ENCODE peak calls at places on chromosomes 5 and 9, in four cellular contexts. U, F, O and S are unnamed samples.

GRCh38 chr9:136848393-136849037 is 694 bp upstream of the PHPT1 start:
- DNase-seq in U (no peak), O (no peak), F (peak), S (peak)

GRCh38 chr5:137497396-137498290 is 1.5 kb downstream of the SPOCK1 start:
- DNase-seq in O (peak), U (no peak), F (peak), S (no peak)

GRCh38 chr5:149857499-149857898 is 87.1 kb downstream of the PDE6A start:
- DNase-seq in U (peak), F (peak), O (no peak), S (peak)

GRCh38 chr9:123406691-123407536 is 50.9 kb downstream of the CRB2 start:
- DNase-seq in O (no peak), U (peak), F (peak), S (peak)

GRCh38 chr9:133592731-133593409 is 16.3 kb downstream of the FAM163B start:
- DNase-seq in U (peak), O (no peak), F (no peak), S (peak)

GRCh38 chr5:24621809-24622208 is 23.0 kb downstream of the CDH10 start:
- DNase-seq in U (peak), F (peak), O (no peak), S (no peak)

GRCh38 chr5:68891718-68892117 is 202.1 kb upstream of the SLC30A5 start:
- DNase-seq in O (peak), F (no peak), U (no peak), S (no peak)

GRCh38 chr9:98579700-98580099 is 129.0 kb downstream of the GABBR2 start:
- DNase-seq in O (no peak), F (no peak), U (no peak), S (no peak)

GRCh38 chr5:93189707-93190120 is 391.3 kb downstream of the NR2F1-AS1 start:
- DNase-seq in F (peak), U (peak), O (no peak), S (peak)

GRCh38 chr9:134406366-134407122 is 80.3 kb downstream of the RXRA start:
- DNase-seq in O (no peak), F (no peak), U (no peak), S (peak)

GRCh38 chr9:133584167-133584558 is 25.0 kb downstream of the FAM163B start:
- DNase-seq in O (no peak), U (no peak), F (no peak), S (no peak)

GRCh38 chr9:9998491-9999287 is 614.1 kb downstream of the PTPRD start:
- DNase-seq in F (peak), U (peak), O (no peak), S (peak)

GRCh38 chr9:105415344-105415980 is 32.4 kb upstream of the FSD1L start:
- DNase-seq in F (peak), U (peak), O (peak), S (peak)

GRCh38 chr5:144068926-144069325 is 101.5 kb downstream of the YIPF5 start:
- DNase-seq in U (no peak), F (peak), O (no peak), S (no peak)

GRCh38 chr5:35854248-35854647 is 2.4 kb upstream of the IL7R start:
- DNase-seq in F (no peak), O (peak), U (no peak), S (no peak)

GRCh38 chr5:168624850-168625357 is 45.7 kb upstream of the PANK3 start:
- DNase-seq in U (peak), F (peak), O (no peak), S (peak)

GRCh38 chr5:175576591-175576990 is 81.3 kb upstream of the HRH2 start:
- DNase-seq in U (no peak), F (no peak), O (no peak), S (no peak)

GRCh38 chr5:173228639-173229380 is 6.2 kb downstream of the NKX2-5 start:
- DNase-seq in F (no peak), O (no peak), U (no peak), S (no peak)

GRCh38 chr9:130234340-130235260 is 31.0 kb upstream of the HMCN2 start:
- DNase-seq in F (no peak), U (peak), O (no peak), S (peak)

GRCh38 chr9:88312517-88313103 is 75.6 kb upstream of the SPIN1 start:
- DNase-seq in O (no peak), F (no peak), U (no peak), S (no peak)

GRCh38 chr9:120014751-120015235 is 565.2 kb downstream of the CDK5RAP2 start:
- DNase-seq in U (no peak), F (no peak), O (no peak), S (no peak)

GRCh38 chr5:172932313-172933017 is 26.8 kb upstream of the RPL26L1 start:
- DNase-seq in O (peak), F (peak), U (peak), S (peak)

GRCh38 chr5:27311544-27311943 is 273.2 kb upstream of the CDH9 start:
- DNase-seq in U (peak), F (peak), O (no peak), S (peak)

GRCh38 chr5:62375627-62376026 is 28.1 kb downstream of the DIMT1 start:
- DNase-seq in O (no peak), U (no peak), F (no peak), S (no peak)

GRCh38 chr5:167614294-167615104 is 676.9 kb upstream of the WWC1 start:
- DNase-seq in O (no peak), F (no peak), U (peak), S (no peak)

GRCh38 chr9:121776009-121776738 is 124.7 kb downstream of the DAB2IP start:
- DNase-seq in U (no peak), F (no peak), O (no peak), S (no peak)

GRCh38 chr5:39189297-39189955 is 29.9 kb downstream of the FYB1 start:
- DNase-seq in U (no peak), F (no peak), O (no peak), S (no peak)

GRCh38 chr5:16970826-16971225 is 34.7 kb upstream of the MYO10 start:
- DNase-seq in U (no peak), O (no peak), F (peak), S (peak)

GRCh38 chr5:159657298-159657697 is 259.0 kb upstream of the ADRA1B start:
- DNase-seq in F (no peak), O (no peak), U (no peak), S (no peak)

GRCh38 chr9:136850866-136851775 is 1.0 kb upstream of the MAMDC4 start:
- DNase-seq in U (no peak), F (no peak), O (peak), S (no peak)

GRCh38 chr9:127927457-127928231 is 2.9 kb downstream of the PIP5KL1 start:
- DNase-seq in F (peak), U (no peak), O (no peak), S (no peak)

GRCh38 chr5:4639959-4640358 is 500.2 kb upstream of the ADAMTS16 start:
- DNase-seq in F (no peak), U (no peak), O (no peak), S (no peak)

GRCh38 chr5:4640793-4641192 is 499.3 kb upstream of the ADAMTS16 start:
- DNase-seq in U (no peak), O (no peak), F (peak), S (no peak)

GRCh38 chr5:4643960-4644359 is 496.2 kb upstream of the ADAMTS16 start:
- DNase-seq in U (no peak), F (no peak), O (no peak), S (no peak)

GRCh38 chr5:4642525-4642924 is 497.6 kb upstream of the ADAMTS16 start:
- DNase-seq in F (no peak), U (no peak), O (no peak), S (no peak)

GRCh38 chr5:4643190-4643589 is 496.9 kb upstream of the ADAMTS16 start:
- DNase-seq in O (no peak), U (no peak), F (no peak), S (no peak)
- TF ChIP-seq CTCF in O (no peak), U (no peak), F (no peak), S (no peak)

DNA sequence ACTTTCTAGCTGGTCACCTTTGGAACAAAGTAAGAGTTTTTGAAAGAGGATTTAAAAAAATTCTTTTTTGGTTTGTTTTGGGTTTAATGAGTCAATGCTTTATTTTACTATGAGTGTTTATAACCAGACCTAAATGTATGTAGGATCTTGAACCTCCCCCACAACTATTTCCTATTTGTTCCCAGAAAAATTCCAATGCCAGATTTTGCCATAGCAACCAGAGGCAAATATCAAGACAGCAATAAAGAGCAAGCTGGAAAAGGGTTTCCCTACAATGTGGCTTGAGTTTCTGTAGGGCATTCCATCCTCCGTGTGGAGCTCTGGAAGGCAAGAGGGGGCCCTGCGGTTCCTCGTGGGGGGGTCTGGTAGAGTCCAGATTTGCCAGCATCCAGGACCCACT is 27.8 kb upstream of the GDNF start:
- DNase-seq in U (no peak), F (no peak), O (no peak), S (no peak)
- H3K4me3 ChIP-seq in U (no peak), F (no peak), O (no peak), S (no peak)

GRCh38 chr5:78624992-78625391 is 23.6 kb downstream of the LHFPL2 start:
- DNase-seq in F (no peak), O (no peak), U (no peak), S (no peak)

GRCh38 chr5:78626009-78626571 is 22.5 kb downstream of the LHFPL2 start:
- DNase-seq in O (no peak), U (peak), F (no peak), S (peak)

GRCh38 chr5:78628260-78629024 is 20.1 kb downstream of the LHFPL2 start:
- DNase-seq in O (no peak), F (no peak), U (no peak), S (no peak)

GRCh38 chr5:78627766-78628165 is 20.8 kb downstream of the LHFPL2 start:
- DNase-seq in U (no peak), F (no peak), O (no peak), S (peak)

GRCh38 chr5:78627175-78627574 is 21.4 kb downstream of the LHFPL2 start:
- DNase-seq in F (peak), U (peak), O (no peak), S (peak)
- TF ChIP-seq CTCF in F (peak), U (peak), O (peak), S (peak)

GRCh38 chr9:90983394-90983793 is 181.8 kb downstream of the SYK start:
- DNase-seq in F (no peak), U (no peak), O (no peak), S (no peak)
- H3K4me3 ChIP-seq in F (no peak), U (no peak), O (no peak), S (no peak)

DNA sequence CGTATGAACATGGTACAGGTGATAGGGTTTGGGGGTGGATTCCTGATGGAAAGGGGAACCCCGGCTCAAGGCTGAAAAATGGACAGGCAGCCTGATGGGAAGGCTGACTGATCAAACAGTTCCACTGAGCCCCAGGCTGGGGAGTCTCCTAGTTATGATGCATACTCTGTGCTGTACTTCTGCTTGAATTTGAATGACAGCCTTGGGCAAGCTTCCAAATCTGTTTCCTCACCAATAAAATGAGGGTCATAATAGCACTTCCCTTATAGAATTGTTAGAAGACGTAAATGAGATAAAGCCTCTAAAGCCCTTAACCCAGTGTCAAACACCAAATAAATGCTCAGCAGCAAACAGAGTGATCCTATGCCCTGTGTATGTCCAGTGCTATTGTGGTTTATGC is 478.5 kb upstream of the DMAC1 start:
- DNase-seq in O (no peak), F (peak), U (no peak), S (no peak)
- TF ChIP-seq CTCF in O (no peak), F (no peak), U (no peak), S (no peak)

GRCh38 chr9:114098021-114098659 is 952 bp downstream of the KIF12 start:
- DNase-seq in O (no peak), F (peak), U (no peak), S (no peak)

GRCh38 chr9:114098660-114099522 is at the start of gene KIF12:
- DNase-seq in U (no peak), F (peak), O (no peak), S (no peak)

GRCh38 chr9:114096866-114097612 is 2.1 kb downstream of the KIF12 start:
- DNase-seq in O (no peak), F (no peak), U (no peak), S (no peak)

GRCh38 chr9:114096041-114096511 is 3.0 kb downstream of the KIF12 start:
- DNase-seq in F (no peak), U (no peak), O (no peak), S (no peak)

GRCh38 chr9:114097613-114098020 is 1.5 kb downstream of the KIF12 start:
- DNase-seq in F (peak), U (no peak), O (no peak), S (no peak)
- H3K4me3 ChIP-seq in F (peak), U (no peak), O (no peak), S (no peak)

GRCh38 chr5:113125371-113125770 is 148.8 kb downstream of the DCP2 start:
- DNase-seq in O (no peak), U (no peak), F (no peak), S (no peak)

GRCh38 chr5:113122053-113122452 is 145.5 kb downstream of the DCP2 start:
- DNase-seq in F (peak), U (peak), O (no peak), S (peak)

GRCh38 chr5:113127021-113127420 is 150.4 kb downstream of the DCP2 start:
- DNase-seq in F (no peak), O (no peak), U (no peak), S (no peak)

GRCh38 chr5:113124914-113125313 is 148.3 kb downstream of the DCP2 start:
- DNase-seq in U (no peak), F (no peak), O (no peak), S (no peak)

DNA sequence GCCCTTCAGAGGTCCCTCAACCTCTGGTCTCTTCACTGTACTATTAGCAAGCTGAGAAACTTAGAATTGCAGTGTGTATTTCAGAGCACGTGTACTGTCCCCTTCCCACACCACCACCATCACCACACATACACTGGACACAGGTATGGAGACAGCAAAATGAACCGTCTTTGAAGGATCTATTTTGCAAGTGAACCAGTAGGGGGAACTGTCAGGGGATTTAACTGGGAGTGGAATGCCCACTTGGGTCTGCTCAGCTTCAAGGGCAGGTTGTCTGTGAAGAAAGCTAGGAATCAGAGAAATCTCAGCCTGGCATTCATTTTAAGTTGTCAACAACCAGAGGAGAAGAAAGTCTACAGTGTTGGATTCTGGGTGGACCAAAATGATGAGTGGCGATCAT is 147.0 kb downstream of the DCP2 start:
- DNase-seq in O (no peak), F (no peak), U (no peak), S (peak)
- TF ChIP-seq CTCF in O (peak), F (peak), U (no peak), S (peak)